ENCODE peak calls at places on chromosomes 13 and 19, in seven cellular contexts. One of them, this sample, is unnamed.

GRCh38 chr13:109874444-109874920 is 88.1 kb upstream of the IRS2 start:
- DNase-seq in fibroblast of gingiva: no peak
- DNase-seq in activated CD8-positive, alpha-beta T cell treated with anti-CD3 and anti-CD28 coated beads for 36 hours: no peak
- DNase-seq in iris pigment epithelial cell: peak
- DNase-seq in activated CD4-positive, alpha-beta T cell treated with anti-CD3 and anti-CD28 coated beads for 4 hours: no peak
- DNase-seq in non-pigmented ciliary epithelial cell: no peak
- DNase-seq in Caki2: no peak
- DNase-seq in this sample: no peak

GRCh38 chr13:113802761-113803160 is 43.7 kb downstream of the TMEM255B start:
- DNase-seq in fibroblast of gingiva: no peak
- DNase-seq in activated CD8-positive, alpha-beta T cell treated with anti-CD3 and anti-CD28 coated beads for 36 hours: no peak
- DNase-seq in iris pigment epithelial cell: no peak
- DNase-seq in activated CD4-positive, alpha-beta T cell treated with anti-CD3 and anti-CD28 coated beads for 4 hours: no peak
- DNase-seq in non-pigmented ciliary epithelial cell: no peak
- DNase-seq in Caki2: no peak
- DNase-seq in this sample: no peak

GRCh38 chr19:39307233-39307821 is 11.1 kb downstream of the IFNL1 start:
- DNase-seq in fibroblast of gingiva: no peak
- DNase-seq in activated CD8-positive, alpha-beta T cell treated with anti-CD3 and anti-CD28 coated beads for 36 hours: no peak
- DNase-seq in iris pigment epithelial cell: peak
- DNase-seq in activated CD4-positive, alpha-beta T cell treated with anti-CD3 and anti-CD28 coated beads for 4 hours: no peak
- DNase-seq in non-pigmented ciliary epithelial cell: no peak
- DNase-seq in Caki2: no peak
- DNase-seq in this sample: no peak

GRCh38 chr19:13057147-13057572 is 45.5 kb downstream of the LYL1 start:
- DNase-seq in fibroblast of gingiva: no peak
- DNase-seq in activated CD8-positive, alpha-beta T cell treated with anti-CD3 and anti-CD28 coated beads for 36 hours: no peak
- DNase-seq in iris pigment epithelial cell: no peak
- DNase-seq in activated CD4-positive, alpha-beta T cell treated with anti-CD3 and anti-CD28 coated beads for 4 hours: no peak
- DNase-seq in non-pigmented ciliary epithelial cell: no peak
- DNase-seq in Caki2: no peak
- DNase-seq in this sample: no peak

GRCh38 chr13:77599351-77599750 is 63.8 kb downstream of the SCEL start:
- DNase-seq in fibroblast of gingiva: no peak
- DNase-seq in activated CD8-positive, alpha-beta T cell treated with anti-CD3 and anti-CD28 coated beads for 36 hours: no peak
- DNase-seq in iris pigment epithelial cell: no peak
- DNase-seq in activated CD4-positive, alpha-beta T cell treated with anti-CD3 and anti-CD28 coated beads for 4 hours: no peak
- DNase-seq in non-pigmented ciliary epithelial cell: no peak
- DNase-seq in Caki2: no peak
- DNase-seq in this sample: no peak

GRCh38 chr13:95858286-95859075 is 181.5 kb downstream of the DNAJC3 start:
- DNase-seq in fibroblast of gingiva: no peak
- DNase-seq in activated CD8-positive, alpha-beta T cell treated with anti-CD3 and anti-CD28 coated beads for 36 hours: no peak
- DNase-seq in iris pigment epithelial cell: peak
- DNase-seq in activated CD4-positive, alpha-beta T cell treated with anti-CD3 and anti-CD28 coated beads for 4 hours: no peak
- DNase-seq in non-pigmented ciliary epithelial cell: peak
- DNase-seq in Caki2: peak
- DNase-seq in this sample: peak

GRCh38 chr13:42211704-42212103 is 60.2 kb upstream of the AKAP11 start:
- DNase-seq in fibroblast of gingiva: no peak
- DNase-seq in activated CD8-positive, alpha-beta T cell treated with anti-CD3 and anti-CD28 coated beads for 36 hours: no peak
- DNase-seq in iris pigment epithelial cell: peak
- DNase-seq in activated CD4-positive, alpha-beta T cell treated with anti-CD3 and anti-CD28 coated beads for 4 hours: no peak
- DNase-seq in non-pigmented ciliary epithelial cell: peak
- DNase-seq in Caki2: peak
- DNase-seq in this sample: no peak

GRCh38 chr19:17942582-17943283 is 9.9 kb downstream of the CCDC124 start:
- DNase-seq in fibroblast of gingiva: no peak
- DNase-seq in activated CD8-positive, alpha-beta T cell treated with anti-CD3 and anti-CD28 coated beads for 36 hours: no peak
- DNase-seq in iris pigment epithelial cell: no peak
- DNase-seq in activated CD4-positive, alpha-beta T cell treated with anti-CD3 and anti-CD28 coated beads for 4 hours: no peak
- DNase-seq in non-pigmented ciliary epithelial cell: no peak
- DNase-seq in Caki2: no peak
- DNase-seq in this sample: no peak

GRCh38 chr13:41565221-41565620 is 107.9 kb downstream of the RGCC start:
- DNase-seq in fibroblast of gingiva: peak
- DNase-seq in activated CD8-positive, alpha-beta T cell treated with anti-CD3 and anti-CD28 coated beads for 36 hours: no peak
- DNase-seq in iris pigment epithelial cell: peak
- DNase-seq in activated CD4-positive, alpha-beta T cell treated with anti-CD3 and anti-CD28 coated beads for 4 hours: no peak
- DNase-seq in non-pigmented ciliary epithelial cell: peak
- DNase-seq in Caki2: peak
- DNase-seq in this sample: peak

This sample was measured in dermis blood vessel endothelial cell.